ENCODE peak calls at places on chromosome 16, in four cellular contexts. Q is vagina; K is CD8-positive, alpha-beta memory T cell; L is MCF 10A. D is an unnamed sample.

GRCh38 chr16:10878328-10878643 is 1.3 kb downstream of the CIITA start:
- DNase-seq in Q (no peak), K (no peak), L (no peak), D (no peak)

GRCh38 chr16:89006036-89006752 is 29.2 kb upstream of the CBFA2T3 start:
- DNase-seq in Q (no peak), K (no peak), L (no peak), D (no peak)

GRCh38 chr16:88611220-88611821 is 27.1 kb upstream of the IL17C start:
- DNase-seq in Q (no peak), K (no peak), L (no peak), D (no peak)

GRCh38 chr16:64586756-64587155 is 535.1 kb downstream of the CDH11 start:
- DNase-seq in Q (no peak), K (no peak), L (no peak), D (no peak)

GRCh38 chr16:66699898-66700297 is 3.4 kb upstream of the CMTM4 start:
- DNase-seq in Q (no peak), K (no peak), L (no peak), D (no peak)

GRCh38 chr16:24610421-24610765 is 71.0 kb downstream of the RBBP6 start:
- DNase-seq in Q (no peak), K (no peak), L (no peak), D (peak)

GRCh38 chr16:10880609-10881452 is 3.8 kb downstream of the CIITA start:
- DNase-seq in Q (no peak), K (no peak), L (no peak), D (no peak)

GRCh38 chr16:22262460-22262859 is 34.7 kb upstream of the POLR3E start:
- DNase-seq in Q (no peak), K (no peak), L (no peak), D (no peak)

GRCh38 chr16:11576427-11577289 is 10.1 kb downstream of the LITAF start:
- DNase-seq in Q (no peak), K (no peak), L (peak), D (no peak)

GRCh38 chr16:81560979-81561657 is 116.5 kb downstream of the CMIP start:
- DNase-seq in Q (no peak), K (no peak), L (peak), D (no peak)

GRCh38 chr16:11964761-11965539 is at the start of gene TNFRSF17:
- DNase-seq in Q (no peak), K (no peak), L (no peak), D (no peak)

GRCh38 chr16:57624806-57625500 is 3.5 kb upstream of the ADGRG1 start:
- DNase-seq in Q (no peak), K (no peak), L (no peak), D (no peak)

GRCh38 chr16:20401066-20401465 is 3.5 kb downstream of the PDILT start:
- DNase-seq in Q (no peak), K (no peak), L (no peak), D (no peak)

GRCh38 chr16:3274490-3274889 is 8.8 kb upstream of the ZNF263 start:
- DNase-seq in Q (no peak), K (no peak), L (peak), D (no peak)

GRCh38 chr16:81253141-81253540 is 14.7 kb downstream of the BCO1 start:
- DNase-seq in Q (no peak), K (no peak), L (no peak), D (no peak)

D was measured in uterus.